ENCODE peak calls at places on chromosomes 4 and X, in four cellular contexts. X, Q, E and L are unnamed samples.

GRCh38 chrX:132023896-132024386 is 839 bp downstream of the STK26 start:
- DNase-seq in X (no peak), Q (no peak), E (peak), L (peak)

GRCh38 chr4:110586137-110586850 is 36.6 kb downstream of the PITX2 start:
- DNase-seq in X (no peak), Q (no peak), E (no peak), L (no peak)

GRCh38 chr4:81427605-81427922 is 44.1 kb downstream of the RASGEF1B start:
- DNase-seq in X (no peak), Q (no peak), E (no peak), L (no peak)

GRCh38 chrX:132044953-132045352 is 21.9 kb downstream of the STK26 start:
- DNase-seq in X (no peak), Q (no peak), E (no peak), L (no peak)

GRCh38 chr4:121951570-121952110 is at the start of gene TRPC3:
- DNase-seq in X (no peak), Q (peak), E (no peak), L (no peak)

GRCh38 chr4:20084488-20084887 is 167.2 kb upstream of the SLIT2 start:
- DNase-seq in X (no peak), Q (no peak), E (no peak), L (no peak)

GRCh38 chrX:133601116-133601515 is 185.8 kb upstream of the GPC4 start:
- DNase-seq in X (no peak), Q (no peak), E (no peak), L (no peak)

GRCh38 chr4:96742332-96743014 is 902.6 kb downstream of the PDHA2 start:
- DNase-seq in X (no peak), Q (no peak), E (no peak), L (no peak)

GRCh38 chr4:1644906-1645657 is 39.0 kb downstream of the FAM53A start:
- DNase-seq in X (no peak), Q (no peak), E (no peak), L (no peak)